ENCODE peak calls at places on chromosomes 1 and 21, in five cellular contexts. One of them, this sample, is unnamed.

GRCh38 chr1:159560599-159560998 is 24.8 kb upstream of the OR10J5 start:
- DNase-seq in Karpas-422: no peak
- DNase-seq in neuronal stem cell: no peak
- DNase-seq in IMR-90: no peak
- DNase-seq in PC-3: no peak
- DNase-seq in this sample: no peak

GRCh38 chr1:114510235-114511047 is 562 bp downstream of the TRIM33 start:
- DNase-seq in Karpas-422: peak; percentile 72
- DNase-seq in neuronal stem cell: peak; percentile 6
- DNase-seq in IMR-90: peak; percentile 30
- DNase-seq in PC-3: no peak
- DNase-seq in this sample: peak; percentile 66

GRCh38 chr1:186838380-186839076 is 9.8 kb downstream of the PLA2G4A start:
- DNase-seq in Karpas-422: no peak
- DNase-seq in neuronal stem cell: no peak
- DNase-seq in IMR-90: no peak
- DNase-seq in PC-3: no peak
- DNase-seq in this sample: peak; percentile 66

GRCh38 chr1:224623310-224623714 is 7.2 kb downstream of the CNIH3 start:
- DNase-seq in Karpas-422: no peak
- DNase-seq in neuronal stem cell: no peak
- DNase-seq in IMR-90: peak; percentile 85
- DNase-seq in PC-3: peak; percentile 63
- DNase-seq in this sample: no peak

GRCh38 chr1:47948126-47948525 is 49.1 kb downstream of the TRABD2B start:
- DNase-seq in Karpas-422: no peak
- DNase-seq in neuronal stem cell: no peak
- DNase-seq in IMR-90: no peak
- DNase-seq in PC-3: no peak
- DNase-seq in this sample: peak; percentile 74

GRCh38 chr1:166974647-166975345 is 544 bp downstream of the ILDR2 start:
- DNase-seq in Karpas-422: peak; percentile 60
- DNase-seq in neuronal stem cell: no peak
- DNase-seq in IMR-90: no peak
- DNase-seq in PC-3: no peak
- DNase-seq in this sample: no peak

GRCh38 chr21:25639167-25639921 is at the start of gene JAM2:
- DNase-seq in Karpas-422: peak; percentile 66
- DNase-seq in neuronal stem cell: peak; percentile 51
- DNase-seq in IMR-90: peak; percentile 29
- DNase-seq in PC-3: no peak
- DNase-seq in this sample: peak; percentile 52

GRCh38 chr1:225581193-225581592 is 71.7 kb downstream of the ENAH start:
- DNase-seq in Karpas-422: no peak
- DNase-seq in neuronal stem cell: no peak
- DNase-seq in IMR-90: no peak
- DNase-seq in PC-3: no peak
- DNase-seq in this sample: no peak

GRCh38 chr1:89953929-89954328 is 41.0 kb upstream of the ZNF326 start:
- DNase-seq in Karpas-422: no peak
- DNase-seq in neuronal stem cell: no peak
- DNase-seq in IMR-90: no peak
- DNase-seq in PC-3: peak; percentile 68
- DNase-seq in this sample: no peak

GRCh38 chr21:35226960-35227741 is 178.0 kb upstream of the RUNX1 start:
- DNase-seq in Karpas-422: peak; percentile 91
- DNase-seq in neuronal stem cell: no peak
- DNase-seq in IMR-90: no peak
- DNase-seq in PC-3: no peak
- DNase-seq in this sample: no peak

GRCh38 chr1:171585715-171586114 is 36.3 kb upstream of the MYOCOS start:
- DNase-seq in Karpas-422: no peak
- DNase-seq in neuronal stem cell: no peak
- DNase-seq in IMR-90: no peak
- DNase-seq in PC-3: no peak
- DNase-seq in this sample: no peak

GRCh38 chr21:19853709-19854575 is 1144.3 kb upstream of the NCAM2 start:
- DNase-seq in Karpas-422: no peak
- DNase-seq in neuronal stem cell: no peak
- DNase-seq in IMR-90: no peak
- DNase-seq in PC-3: no peak
- DNase-seq in this sample: peak; percentile 5

GRCh38 chr21:46092026-46092764 is 5.7 kb upstream of the COL6A2 start:
- DNase-seq in Karpas-422: no peak
- DNase-seq in neuronal stem cell: no peak
- DNase-seq in IMR-90: peak; percentile 99
- DNase-seq in PC-3: no peak
- DNase-seq in this sample: peak; percentile 62

GRCh38 chr21:45304161-45304830 is 16.6 kb upstream of the POFUT2 start:
- DNase-seq in Karpas-422: no peak
- DNase-seq in neuronal stem cell: no peak
- DNase-seq in IMR-90: no peak
- DNase-seq in PC-3: no peak
- DNase-seq in this sample: no peak

GRCh38 chr1:157112186-157112867 is 12.7 kb upstream of the ETV3L start:
- DNase-seq in Karpas-422: no peak
- DNase-seq in neuronal stem cell: no peak
- DNase-seq in IMR-90: no peak
- DNase-seq in PC-3: no peak
- DNase-seq in this sample: no peak

GRCh38 chr1:25700124-25700523 is 83.5 kb downstream of the MAN1C1 start:
- DNase-seq in Karpas-422: no peak
- DNase-seq in neuronal stem cell: no peak
- DNase-seq in IMR-90: peak; percentile 75
- DNase-seq in PC-3: no peak
- DNase-seq in this sample: peak; percentile 26

DNA sequence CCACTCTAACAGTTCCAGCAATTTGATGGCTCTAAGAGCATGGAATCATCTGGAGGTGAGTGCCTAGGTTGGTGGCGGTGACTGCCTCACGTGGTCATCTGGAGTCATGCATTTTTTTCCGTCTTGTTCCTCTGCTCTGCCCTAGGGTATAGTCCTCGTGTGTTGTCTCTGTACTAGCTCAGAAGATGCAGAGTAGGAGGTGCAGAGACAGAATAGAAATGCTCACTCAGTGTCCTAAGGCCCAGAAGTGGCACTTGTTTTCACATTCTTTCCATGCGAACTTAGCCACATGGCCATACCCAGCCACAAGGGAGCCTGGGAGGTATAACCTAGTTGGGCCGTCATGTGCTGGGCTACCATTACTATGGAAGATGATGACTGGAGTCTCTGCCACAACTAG is 30.3 kb downstream of the DYRK1A start:
- DNase-seq in Karpas-422: no peak
- DNase-seq in neuronal stem cell: no peak
- DNase-seq in IMR-90: no peak
- DNase-seq in PC-3: no peak
- DNase-seq in this sample: no peak
- H3K4me1 ChIP-seq in Karpas-422: peaks cover 7% of the 10 kb centered on the region
- H3K4me1 ChIP-seq in neuronal stem cell: peaks cover 7% of the 10 kb centered on the region
- H3K4me1 ChIP-seq in IMR-90: peaks cover 3% of the 10 kb centered on the region
- H3K4me1 ChIP-seq in PC-3: no peaks in the 10 kb centered on the region
- H3K4me1 ChIP-seq in this sample: no peaks in the 10 kb centered on the region

DNA sequence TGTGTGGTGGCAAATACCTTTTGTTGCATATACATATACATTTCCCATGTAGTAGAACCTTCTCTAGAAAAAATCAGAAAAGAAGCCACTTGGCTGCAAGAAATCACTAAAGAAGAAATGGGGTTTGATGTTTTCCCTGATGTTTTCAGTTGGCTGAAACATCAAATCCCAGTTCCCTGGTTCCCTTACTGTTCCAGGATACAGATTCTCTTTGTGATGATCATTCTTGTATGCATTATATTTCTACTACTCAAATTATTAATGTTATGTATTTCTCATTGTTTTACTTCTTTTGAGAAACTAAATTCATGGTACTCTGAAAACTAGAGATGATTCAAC is 7.6 kb downstream of the RNU1-2 start:
- DNase-seq in Karpas-422: no peak
- DNase-seq in neuronal stem cell: no peak
- DNase-seq in IMR-90: no peak
- DNase-seq in PC-3: no peak
- DNase-seq in this sample: no peak
- H2AFZ ChIP-seq in Karpas-422: peak overlapping the region; percentile 85
- H2AFZ ChIP-seq in neuronal stem cell: peak overlapping the region; percentile 59
- H2AFZ ChIP-seq in IMR-90: no peak overlapping the region
- H2AFZ ChIP-seq in PC-3: peak overlapping the region; percentile 95
- H2AFZ ChIP-seq in this sample: peak overlapping the region; percentile 43

GRCh38 chr1:76264642-76265041 is 190.1 kb downstream of the ST6GALNAC3 start:
- DNase-seq in Karpas-422: no peak
- DNase-seq in neuronal stem cell: no peak
- DNase-seq in IMR-90: no peak
- DNase-seq in PC-3: no peak
- DNase-seq in this sample: no peak

GRCh38 chr1:76267631-76268030 is 193.1 kb downstream of the ST6GALNAC3 start:
- DNase-seq in Karpas-422: peak; percentile 86
- DNase-seq in neuronal stem cell: no peak
- DNase-seq in IMR-90: no peak
- DNase-seq in PC-3: no peak
- DNase-seq in this sample: no peak

GRCh38 chr1:76268341-76268740 is 193.8 kb downstream of the ST6GALNAC3 start:
- DNase-seq in Karpas-422: peak; percentile 87
- DNase-seq in neuronal stem cell: peak; percentile 36
- DNase-seq in IMR-90: no peak
- DNase-seq in PC-3: no peak
- DNase-seq in this sample: no peak

GRCh38 chr1:76266762-76267161 is 192.2 kb downstream of the ST6GALNAC3 start:
- DNase-seq in Karpas-422: no peak
- DNase-seq in neuronal stem cell: no peak
- DNase-seq in IMR-90: no peak
- DNase-seq in PC-3: no peak
- DNase-seq in this sample: no peak

GRCh38 chr1:76269175-76269574 is 194.6 kb downstream of the ST6GALNAC3 start:
- DNase-seq in Karpas-422: peak; percentile 75
- DNase-seq in neuronal stem cell: no peak
- DNase-seq in IMR-90: peak; percentile 49
- DNase-seq in PC-3: no peak
- DNase-seq in this sample: peak; percentile 44
- H3K4me1 ChIP-seq in Karpas-422: peaks cover 80% of the 10 kb centered on the region
- H3K4me1 ChIP-seq in neuronal stem cell: peaks cover 10% of the 10 kb centered on the region
- H3K4me1 ChIP-seq in IMR-90: no peaks in the 10 kb centered on the region
- H3K4me1 ChIP-seq in PC-3: no peaks in the 10 kb centered on the region
- H3K4me1 ChIP-seq in this sample: no peaks in the 10 kb centered on the region

GRCh38 chr1:27772932-27773731 is at the start of gene STX12:
- DNase-seq in Karpas-422: peak; percentile 100
- DNase-seq in neuronal stem cell: peak; percentile 99
- DNase-seq in IMR-90: peak; percentile 100
- DNase-seq in PC-3: peak; percentile 99
- DNase-seq in this sample: peak; percentile 99
- H2AFZ ChIP-seq in Karpas-422: peak within 1 kb of the TSS; percentile 91
- H2AFZ ChIP-seq in neuronal stem cell: peak within 1 kb of the TSS; percentile 91
- H2AFZ ChIP-seq in IMR-90: peak within 1 kb of the TSS; percentile 89
- H2AFZ ChIP-seq in PC-3: peak within 1 kb of the TSS; percentile 91
- H2AFZ ChIP-seq in this sample: peak within 1 kb of the TSS; percentile 43

GRCh38 chr1:245467804-245468203 is 313.0 kb downstream of the KIF26B start:
- DNase-seq in Karpas-422: no peak
- DNase-seq in neuronal stem cell: no peak
- DNase-seq in IMR-90: no peak
- DNase-seq in PC-3: no peak
- DNase-seq in this sample: no peak
- H3K4me1 ChIP-seq in Karpas-422: no peaks in the 10 kb centered on the region
- H3K4me1 ChIP-seq in neuronal stem cell: peaks cover 2% of the 10 kb centered on the region
- H3K4me1 ChIP-seq in IMR-90: no peaks in the 10 kb centered on the region
- H3K4me1 ChIP-seq in PC-3: no peaks in the 10 kb centered on the region
- H3K4me1 ChIP-seq in this sample: no peaks in the 10 kb centered on the region

GRCh38 chr1:6771568-6771825 is 13.8 kb upstream of the CAMTA1 start:
- DNase-seq in Karpas-422: no peak
- DNase-seq in neuronal stem cell: no peak
- DNase-seq in IMR-90: no peak
- DNase-seq in PC-3: no peak
- DNase-seq in this sample: no peak
- H2AFZ ChIP-seq in Karpas-422: peak overlapping the region; percentile 84
- H2AFZ ChIP-seq in neuronal stem cell: peak overlapping the region; percentile 63
- H2AFZ ChIP-seq in IMR-90: peak overlapping the region; percentile 16
- H2AFZ ChIP-seq in PC-3: no peak overlapping the region
- H2AFZ ChIP-seq in this sample: no peak overlapping the region

This sample was measured in hepatocyte.